ENCODE peak calls at places on chromosomes 11 and 22, in nine cellular contexts. N, C, X, Z, Y, P, Q, I and B are unnamed samples.

GRCh38 chr22:29200901-29201300 is 4.8 kb upstream of the EMID1 start:
- DNase-seq in N (no peak), C (no peak), X (no peak), Z (no peak), Y (no peak), P (no peak), Q (no peak), I (no peak), B (no peak)

GRCh38 chr11:91158901-91159537 is 936.2 kb upstream of the CHORDC1 start:
- DNase-seq in N (no peak), C (no peak), X (peak; percentile 76), Z (no peak), Y (no peak), P (peak; percentile 42), Q (no peak), I (no peak), B (no peak)

GRCh38 chr22:32327596-32328171 is 30.0 kb upstream of the RFPL3 start:
- DNase-seq in N (no peak), C (no peak), X (no peak), Z (no peak), Y (no peak), P (no peak), Q (peak; percentile 7), I (peak; percentile 49), B (no peak)

GRCh38 chr11:28903716-28904115 is 795.5 kb downstream of the METTL15 start:
- DNase-seq in N (peak; percentile 1), C (no peak), X (no peak), Z (peak; percentile 36), Y (no peak), P (no peak), Q (no peak), I (no peak), B (no peak)

GRCh38 chr11:29527391-29527936 is 489.4 kb downstream of the KCNA4 start:
- DNase-seq in N (peak; percentile 79), C (peak; percentile 23), X (peak; percentile 96), Z (no peak), Y (no peak), P (peak; percentile 82), Q (no peak), I (no peak), B (no peak)

GRCh38 chr22:32590556-32590955 is 115.9 kb downstream of the FBXO7 start:
- DNase-seq in N (peak; percentile 29), C (no peak), X (peak; percentile 55), Z (no peak), Y (no peak), P (peak; percentile 46), Q (no peak), I (no peak), B (no peak)

GRCh38 chr11:69913591-69914285 is 94.5 kb upstream of the FGF3 start:
- DNase-seq in N (no peak), C (peak; percentile 8), X (no peak), Z (no peak), Y (no peak), P (no peak), Q (no peak), I (peak; percentile 49), B (no peak)

GRCh38 chr11:119125849-119126248 is 4.5 kb downstream of the HINFP start:
- DNase-seq in N (no peak), C (no peak), X (no peak), Z (no peak), Y (no peak), P (no peak), Q (no peak), I (no peak), B (no peak)

GRCh38 chr11:15179167-15179566 is 64.4 kb downstream of the INSC start:
- DNase-seq in N (no peak), C (no peak), X (no peak), Z (no peak), Y (no peak), P (no peak), Q (no peak), I (no peak), B (no peak)

GRCh38 chr11:45320366-45320765 is 34.2 kb upstream of the SYT13 start:
- DNase-seq in N (no peak), C (no peak), X (no peak), Z (no peak), Y (no peak), P (no peak), Q (no peak), I (no peak), B (no peak)

GRCh38 chr11:117618273-117618672 is 178.7 kb downstream of the DSCAML1 start:
- DNase-seq in N (no peak), C (no peak), X (peak; percentile 39), Z (no peak), Y (no peak), P (no peak), Q (no peak), I (peak; percentile 0), B (no peak)

GRCh38 chr11:98711011-98711410 is 309.7 kb upstream of the CNTN5 start:
- DNase-seq in N (no peak), C (no peak), X (no peak), Z (no peak), Y (no peak), P (no peak), Q (no peak), I (no peak), B (no peak)

GRCh38 chr11:110529043-110529442 is 99.3 kb downstream of the FDX1 start:
- DNase-seq in N (peak; percentile 23), C (no peak), X (peak; percentile 27), Z (no peak), Y (no peak), P (no peak), Q (no peak), I (no peak), B (no peak)
- TF ChIP-seq CTCF in N (peak; percentile 65), C (no peak), X (peak; percentile 38), Z (peak; percentile 46), Y (no peak), P (peak; percentile 49), Q (peak; percentile 61), I (peak; percentile 43), B (no peak)

GRCh38 chr11:829116-829945 is 1.6 kb downstream of the CRACR2B start:
- DNase-seq in N (no peak), C (no peak), X (no peak), Z (no peak), Y (no peak), P (no peak), Q (peak; percentile 76), I (no peak), B (peak; percentile 65)

GRCh38 chr11:829946-830294 is 2.2 kb downstream of the CRACR2B start:
- DNase-seq in N (no peak), C (no peak), X (no peak), Z (no peak), Y (no peak), P (no peak), Q (peak; percentile 92), I (no peak), B (no peak)

GRCh38 chr11:827861-828167 is at the start of gene CRACR2B:
- DNase-seq in N (no peak), C (no peak), X (no peak), Z (no peak), Y (no peak), P (no peak), Q (no peak), I (no peak), B (no peak)

GRCh38 chr11:827146-827860 is 416 bp upstream of the CRACR2B start:
- DNase-seq in N (no peak), C (peak; percentile 91), X (no peak), Z (peak; percentile 67), Y (no peak), P (no peak), Q (peak; percentile 91), I (peak; percentile 85), B (no peak)

GRCh38 chr11:828501-829115 is 889 bp downstream of the CRACR2B start:
- DNase-seq in N (no peak), C (no peak), X (no peak), Z (no peak), Y (no peak), P (no peak), Q (no peak), I (no peak), B (no peak)
- H3K4me3 ChIP-seq in N (no peak overlapping the region), C (no peak overlapping the region), X (no peak overlapping the region), Z (no peak overlapping the region), Y (no peak overlapping the region), P (no peak overlapping the region), Q (no peak overlapping the region), I (peak overlapping the region; percentile 54), B (no peak overlapping the region)

GRCh38 chr22:26106412-26106811 is 62.9 kb upstream of the SEZ6L start:
- DNase-seq in N (no peak), C (no peak), X (no peak), Z (no peak), Y (no peak), P (no peak), Q (no peak), I (no peak), B (no peak)
- H3K27me3 ChIP-seq in N (no peaks in the 10 kb centered on the region), C (no peaks in the 10 kb centered on the region), X (no peaks in the 10 kb centered on the region), Z (no peaks in the 10 kb centered on the region), Y (no peaks in the 10 kb centered on the region), P (no peaks in the 10 kb centered on the region), Q (no peaks in the 10 kb centered on the region), I (peaks cover 7% of the 10 kb centered on the region), B (peaks cover 19% of the 10 kb centered on the region)

GRCh38 chr22:23403152-23403719 is 176.9 kb downstream of the IGLL1 start:
- DNase-seq in N (no peak), C (no peak), X (no peak), Z (no peak), Y (no peak), P (no peak), Q (no peak), I (no peak), B (no peak)

GRCh38 chr22:23401910-23402274 is 178.2 kb downstream of the IGLL1 start:
- DNase-seq in N (no peak), C (no peak), X (no peak), Z (no peak), Y (no peak), P (peak; percentile 5), Q (no peak), I (peak; percentile 66), B (no peak)

GRCh38 chr22:23401111-23401909 is 178.8 kb downstream of the IGLL1 start:
- DNase-seq in N (peak; percentile 68), C (no peak), X (peak; percentile 33), Z (no peak), Y (no peak), P (peak; percentile 77), Q (no peak), I (peak; percentile 56), B (no peak)

GRCh38 chr22:23403720-23404688 is 176.1 kb downstream of the IGLL1 start:
- DNase-seq in N (no peak), C (no peak), X (no peak), Z (peak; percentile 18), Y (no peak), P (no peak), Q (no peak), I (no peak), B (no peak)

DNA sequence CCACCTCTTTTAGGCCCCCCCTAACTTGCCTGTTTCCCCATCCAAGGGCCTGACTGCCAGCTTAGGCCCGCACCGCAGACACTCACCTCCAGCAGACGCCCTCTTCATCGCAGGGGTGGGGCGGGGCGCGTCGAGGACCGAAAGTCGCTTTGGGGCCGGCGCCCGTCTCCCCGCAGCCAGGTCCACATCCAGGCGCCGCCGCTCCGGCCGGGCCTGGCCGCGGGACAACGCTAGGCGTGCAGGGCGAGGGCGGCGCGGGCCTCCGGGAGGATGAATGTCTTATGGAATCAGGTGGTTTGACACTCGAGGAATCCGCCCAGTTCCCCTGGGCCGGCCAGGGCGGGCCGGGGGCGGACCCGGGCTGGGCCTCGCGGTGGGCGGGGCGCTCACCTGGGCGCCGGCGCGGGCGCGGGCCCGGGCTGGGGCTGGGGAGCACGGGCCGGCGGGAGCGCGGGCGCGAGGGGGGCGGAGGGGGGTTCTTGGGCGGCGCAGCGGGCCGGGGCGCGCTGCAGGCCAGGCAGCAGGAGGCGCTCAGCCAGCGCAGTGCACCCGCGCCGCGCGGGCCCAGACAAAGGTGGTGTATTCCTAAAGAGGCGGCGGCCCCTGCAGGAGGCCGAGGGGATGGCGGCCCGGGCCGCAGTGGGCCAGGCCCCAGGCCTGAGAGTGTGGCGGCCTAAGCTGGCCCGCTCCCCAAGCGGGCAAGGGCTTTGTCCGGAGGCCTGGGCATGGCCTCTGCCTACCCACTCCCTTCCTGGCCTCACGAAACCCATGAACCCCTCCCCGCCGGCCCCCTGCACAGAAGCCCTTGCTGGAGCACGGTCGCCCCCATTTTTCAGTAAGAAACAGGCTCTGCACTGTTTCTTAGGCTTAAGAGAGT is 177.6 kb downstream of the IGLL1 start:
- DNase-seq in N (peak; percentile 28), C (peak; percentile 78), X (peak; percentile 54), Z (peak; percentile 90), Y (no peak), P (peak; percentile 81), Q (peak; percentile 82), I (peak; percentile 86), B (peak; percentile 44)
- TF ChIP-seq CTCF in N (peak; percentile 55), C (peak; percentile 63), X (peak; percentile 76), Z (peak; percentile 63), Y (peak; percentile 39), P (peak; percentile 57), Q (peak; percentile 64), I (peak; percentile 49), B (peak; percentile 57)